ENCODE peak calls at places on chromosomes 1 and 21, in six cellular contexts. F is T-helper 9 cell, U is anterior cingulate cortex, D is GM12864, B is body of pancreas, T is T47D. K is an unnamed sample.

GRCh38 chr1:151819951-151820623 is 11.5 kb downstream of the RORC start:
- DNase-seq in U (no peak), T (no peak), F (no peak), D (no peak), B (peak; percentile 75), K (no peak)

GRCh38 chr21:45309541-45310381 is 22.1 kb upstream of the POFUT2 start:
- DNase-seq in U (no peak), B (peak; percentile 24), T (no peak), F (no peak), D (no peak), K (no peak)

GRCh38 chr1:1402081-1402900 is 3.2 kb upstream of the CCNL2 start:
- DNase-seq in D (no peak), U (no peak), B (peak; percentile 48), T (peak; percentile 57), F (no peak), K (peak; percentile 26)

GRCh38 chr1:3333903-3334302 is 120.6 kb upstream of the ARHGEF16 start:
- DNase-seq in D (no peak), U (peak; percentile 57), F (no peak), T (no peak), B (peak; percentile 68), K (no peak)

GRCh38 chr1:77413541-77414335 is 131.9 kb downstream of the AK5 start:
- DNase-seq in D (peak; percentile 16), B (peak; percentile 5), F (no peak), T (no peak), U (no peak), K (no peak)

GRCh38 chr1:30271401-30272287 is 451.7 kb downstream of the MATN1 start:
- DNase-seq in D (no peak), T (no peak), B (no peak), U (no peak), F (no peak), K (no peak)

GRCh38 chr1:207049514-207049913 is 1.5 kb downstream of the YOD1 start:
- DNase-seq in B (no peak), U (no peak), F (no peak), T (no peak), D (no peak), K (no peak)

GRCh38 chr1:61160526-61160925 is 78.2 kb downstream of the NFIA start:
- DNase-seq in D (no peak), T (no peak), U (no peak), F (no peak), B (no peak), K (no peak)

GRCh38 chr1:39676951-39677350 is 5.0 kb upstream of the NT5C1A start:
- DNase-seq in F (no peak), B (no peak), U (no peak), D (no peak), T (no peak), K (no peak)

GRCh38 chr1:184866991-184867788 is 107.1 kb downstream of the NIBAN1 start:
- DNase-seq in F (peak; percentile 33), U (no peak), D (peak; percentile 87), T (no peak), B (peak; percentile 22), K (peak; percentile 81)

K was measured in AG04450.